ENCODE peak calls at places on chromosomes 7 and 10, in five cellular contexts. V is H9, P is mesenchymal stem cell, H is H1, W is trophoblast cell. I is an unnamed sample.
A peak's percentile ranks its signal among the peaks of the same experiment; 100 is the strongest.

GRCh38 chr7:4681218-4681851 is 760 bp upstream of the FOXK1 start:
- DNase-seq in V (no peak), H (no peak), W (no peak), P (no peak), I (no peak)

GRCh38 chr7:5077740-5078139 is 32.1 kb downstream of the RBAK start:
- DNase-seq in P (no peak), H (no peak), V (no peak), W (no peak), I (no peak)

GRCh38 chr7:47371733-47372368 is 210.1 kb downstream of the TNS3 start:
- DNase-seq in H (no peak), P (peak; percentile 44), V (no peak), W (no peak), I (no peak)

GRCh38 chr10:49596836-49597235 is 13.3 kb upstream of the SLC18A3 start:
- DNase-seq in P (no peak), H (no peak), V (no peak), W (no peak), I (no peak)

GRCh38 chr7:6237730-6238129 is 34.7 kb downstream of the CYTH3 start:
- DNase-seq in P (no peak), H (no peak), V (no peak), W (no peak), I (no peak)

GRCh38 chr10:120423350-120424197 is 33.5 kb upstream of the PLPP4 start:
- DNase-seq in H (peak; percentile 2), P (peak; percentile 81), V (peak; percentile 47), W (peak; percentile 53), I (peak; percentile 57)

GRCh38 chr7:140773104-140773503 is 76.6 kb downstream of the NDUFB2 start:
- DNase-seq in P (no peak), V (no peak), W (no peak), H (no peak), I (no peak)

GRCh38 chr10:72063703-72064391 is 24.5 kb downstream of the SPOCK2 start:
- DNase-seq in W (no peak), P (no peak), H (no peak), V (no peak), I (no peak)

GRCh38 chr7:47454066-47454950 is 127.6 kb downstream of the TNS3 start:
- DNase-seq in P (peak; percentile 69), H (no peak), W (peak; percentile 98), V (no peak), I (no peak)

GRCh38 chr7:151876899-151877777 is at the start of gene PRKAG2:
- DNase-seq in W (peak; percentile 19), V (peak; percentile 53), H (no peak), P (peak; percentile 31), I (peak; percentile 45)

GRCh38 chr10:2392145-2392812 is 655.0 kb upstream of the ADARB2 start:
- DNase-seq in W (no peak), H (no peak), V (no peak), P (no peak), I (no peak)

GRCh38 chr10:8910314-8910713 is 855.8 kb downstream of the GATA3 start:
- DNase-seq in H (no peak), P (no peak), V (no peak), W (no peak), I (no peak)

GRCh38 chr10:103397191-103397825 is 882 bp downstream of the PDCD11 start:
- DNase-seq in P (peak; percentile 18), V (no peak), H (no peak), W (no peak), I (no peak)

GRCh38 chr10:90424730-90425129 is 433.1 kb downstream of the HTR7 start:
- DNase-seq in P (no peak), H (no peak), W (no peak), V (no peak), I (no peak)

GRCh38 chr7:121494531-121494930 is 98.4 kb upstream of the FAM3C start:
- DNase-seq in W (no peak), V (no peak), P (no peak), H (no peak), I (no peak)

GRCh38 chr10:47029181-47029971 is 118.1 kb downstream of the PTPN20 start:
- DNase-seq in W (no peak), P (no peak), V (peak; percentile 14), H (no peak), I (no peak)

GRCh38 chr10:98610855-98611254 is 164.1 kb upstream of the HPS1 start:
- DNase-seq in P (peak; percentile 69), W (no peak), H (no peak), V (no peak), I (no peak)

GRCh38 chr10:123158682-123159081 is 4.5 kb downstream of the BUB3 start:
- DNase-seq in V (no peak), H (no peak), P (no peak), W (no peak), I (no peak)

GRCh38 chr7:55432937-55433784 is 68.0 kb downstream of the LANCL2 start:
- DNase-seq in V (no peak), W (peak; percentile 9), H (no peak), P (peak; percentile 44), I (no peak)

GRCh38 chr10:77448226-77448625 is 189.4 kb downstream of the KCNMA1 start:
- DNase-seq in H (no peak), W (no peak), P (no peak), V (no peak), I (no peak)
- H2BK12ac ChIP-seq in H (no peak overlapping the region), W (no peak overlapping the region), P (no peak overlapping the region), V (no peak overlapping the region), I (no peak overlapping the region)

GRCh38 chr10:129580010-129580409 is 113.0 kb downstream of the MGMT start:
- DNase-seq in V (no peak), P (no peak), H (no peak), W (no peak), I (no peak)

GRCh38 chr10:129579228-129579627 is 112.2 kb downstream of the MGMT start:
- DNase-seq in H (no peak), W (no peak), P (no peak), V (no peak), I (no peak)

GRCh38 chr10:129583831-129584230 is 116.8 kb downstream of the MGMT start:
- DNase-seq in H (no peak), V (no peak), W (no peak), P (no peak), I (no peak)

GRCh38 chr10:129581836-129582235 is 114.8 kb downstream of the MGMT start:
- DNase-seq in H (no peak), V (no peak), P (no peak), W (no peak), I (no peak)

DNA sequence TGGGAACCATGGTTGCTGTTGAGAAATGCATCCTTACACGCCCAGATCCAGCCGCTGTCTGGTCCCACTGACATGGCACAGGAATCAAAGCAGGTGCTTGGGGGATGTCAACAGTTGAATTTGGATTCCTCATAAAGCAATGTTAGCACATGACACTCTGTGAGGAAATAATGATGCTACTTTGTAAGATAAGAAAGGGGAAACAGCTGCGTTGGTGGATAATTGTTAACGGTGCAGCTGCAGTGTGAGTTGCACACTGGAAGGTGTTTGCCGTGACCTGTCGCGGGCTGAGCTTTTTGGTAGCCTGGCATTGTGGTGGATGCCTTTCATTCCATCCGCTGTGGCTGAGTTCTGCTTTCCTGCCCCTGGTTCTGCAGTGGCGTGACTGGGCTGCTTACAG is 113.9 kb downstream of the MGMT start:
- DNase-seq in V (no peak), W (no peak), P (no peak), H (no peak), I (no peak)
- H2BK12ac ChIP-seq in V (no peak overlapping the region), W (no peak overlapping the region), P (no peak overlapping the region), H (no peak overlapping the region), I (no peak overlapping the region)

GRCh38 chr10:12041766-12042408 is 722 bp downstream of the UPF2 start:
- DNase-seq in H (no peak), V (no peak), P (peak; percentile 58), W (peak; percentile 21), I (no peak)
- H2BK12ac ChIP-seq in H (no peak overlapping the region), V (no peak overlapping the region), P (no peak overlapping the region), W (no peak overlapping the region), I (peak overlapping the region; percentile 41)

GRCh38 chr10:105797234-105797890 is 1156.3 kb downstream of the SORCS3 start:
- DNase-seq in W (no peak), P (no peak), V (no peak), H (no peak), I (peak; percentile 21)

GRCh38 chr10:105807930-105808587 is 1167.0 kb downstream of the SORCS3 start:
- DNase-seq in V (no peak), H (no peak), W (no peak), P (no peak), I (no peak)

GRCh38 chr10:105800626-105801025 is 1159.5 kb downstream of the SORCS3 start:
- DNase-seq in W (no peak), V (no peak), H (no peak), P (no peak), I (no peak)

DNA sequence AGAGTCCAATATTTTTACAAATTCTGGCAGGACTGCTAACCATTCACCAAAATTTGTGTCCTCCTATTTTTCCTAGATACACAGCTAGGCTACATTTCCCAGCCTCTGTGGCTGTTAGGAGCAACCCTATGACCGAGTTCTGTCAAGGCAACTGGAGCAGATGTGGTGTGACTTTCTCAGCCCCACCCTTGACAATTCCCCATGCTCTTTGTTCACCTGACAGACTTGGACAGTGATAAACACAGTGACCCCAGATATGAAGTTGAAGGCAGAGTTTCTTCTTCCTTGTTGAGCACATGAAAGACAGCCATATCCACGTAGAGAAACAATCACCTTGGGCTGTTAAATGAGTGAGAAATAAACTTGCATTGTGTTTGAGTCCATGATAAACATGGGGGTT is 1162.1 kb downstream of the SORCS3 start:
- DNase-seq in V (no peak), P (no peak), H (no peak), W (no peak), I (no peak)
- H2BK12ac ChIP-seq in V (no peak overlapping the region), P (no peak overlapping the region), H (no peak overlapping the region), W (no peak overlapping the region), I (no peak overlapping the region)

GRCh38 chr7:155038335-155038734 is 31.8 kb upstream of the HTR5A start:
- DNase-seq in W (no peak), P (no peak), H (no peak), V (no peak), I (no peak)
- H2BK12ac ChIP-seq in W (no peak overlapping the region), P (no peak overlapping the region), H (no peak overlapping the region), V (no peak overlapping the region), I (no peak overlapping the region)

GRCh38 chr10:84290235-84290634 is 38.2 kb upstream of the CCSER2 start:
- DNase-seq in V (no peak), P (no peak), W (no peak), H (no peak), I (no peak)
- H2BK12ac ChIP-seq in V (no peak overlapping the region), P (no peak overlapping the region), W (no peak overlapping the region), H (no peak overlapping the region), I (no peak overlapping the region)

DNA sequence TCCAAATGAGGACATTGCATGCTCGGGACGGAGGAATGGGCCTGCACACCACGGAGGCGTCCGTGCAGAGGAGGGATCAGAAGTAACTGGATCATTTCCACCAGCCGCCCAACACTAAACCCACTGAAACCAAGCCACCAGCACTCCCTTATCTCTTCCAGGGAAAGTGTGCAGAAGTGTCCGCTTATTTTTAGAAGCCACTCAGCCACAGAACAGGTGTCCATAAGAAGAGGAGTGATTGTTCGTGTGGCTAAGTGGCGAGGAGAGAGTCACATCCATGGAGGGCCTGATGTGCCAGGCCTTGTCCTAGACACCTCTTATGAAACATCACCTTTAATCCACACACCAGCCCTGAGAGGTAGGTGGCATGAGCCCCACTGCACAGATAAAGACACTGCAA is 407.9 kb upstream of the NPVF start:
- DNase-seq in V (no peak), P (no peak), W (no peak), H (no peak), I (no peak)
- H2BK12ac ChIP-seq in V (no peak overlapping the region), P (peak overlapping the region; percentile 84), W (peak overlapping the region; percentile 24), H (no peak overlapping the region), I (no peak overlapping the region)

I was measured in neuronal stem cell.